ENCODE peak calls at places on chromosome 14, in four cellular contexts. One of them, this sample, is unnamed. For H3K4me1, the result is how much of the 10 kb centered on the place peaks cover.

GRCh38 chr14:70170976-70171375 is 17.8 kb downstream of the SLC8A3 start:
- DNase-seq in IMR-90: no peak
- DNase-seq in mesendoderm: no peak
- DNase-seq in H9: no peak
- DNase-seq in this sample: no peak

GRCh38 chr14:95327558-95328374 is 8.1 kb upstream of the CLMN start:
- DNase-seq in IMR-90: no peak
- DNase-seq in mesendoderm: no peak
- DNase-seq in H9: no peak
- DNase-seq in this sample: no peak

GRCh38 chr14:91405241-91405721 is 12.3 kb downstream of the CCDC88C start:
- DNase-seq in IMR-90: no peak
- DNase-seq in mesendoderm: no peak
- DNase-seq in H9: no peak
- DNase-seq in this sample: no peak

GRCh38 chr14:34052658-34053014 is 101.8 kb upstream of the EGLN3 start:
- DNase-seq in IMR-90: no peak
- DNase-seq in mesendoderm: peak
- DNase-seq in H9: peak
- DNase-seq in this sample: no peak

GRCh38 chr14:68947802-68948201 is 31.3 kb downstream of the ACTN1 start:
- DNase-seq in IMR-90: peak
- DNase-seq in mesendoderm: peak
- DNase-seq in H9: no peak
- DNase-seq in this sample: no peak

GRCh38 chr14:91059576-91060471 is 617 bp downstream of the RPS6KA5 start:
- DNase-seq in IMR-90: no peak
- DNase-seq in mesendoderm: peak
- DNase-seq in H9: peak
- DNase-seq in this sample: peak

GRCh38 chr14:33589334-33589733 is 361.5 kb downstream of the EGLN3 start:
- DNase-seq in IMR-90: peak
- DNase-seq in mesendoderm: peak
- DNase-seq in H9: no peak
- DNase-seq in this sample: no peak

GRCh38 chr14:105941226-105942166 is 415.1 kb downstream of the TMEM121 start:
- DNase-seq in IMR-90: no peak
- DNase-seq in mesendoderm: no peak
- DNase-seq in H9: no peak
- DNase-seq in this sample: no peak

GRCh38 chr14:57390806-57391562 is 598 bp downstream of the NAA30 start:
- DNase-seq in IMR-90: peak
- DNase-seq in mesendoderm: peak
- DNase-seq in H9: peak
- DNase-seq in this sample: no peak

GRCh38 chr14:41957459-41957858 is 350.8 kb downstream of the LRFN5 start:
- DNase-seq in IMR-90: no peak
- DNase-seq in mesendoderm: no peak
- DNase-seq in H9: no peak
- DNase-seq in this sample: no peak

GRCh38 chr14:101350021-101350420 is 211.3 kb upstream of the DIO3 start:
- DNase-seq in IMR-90: no peak
- DNase-seq in mesendoderm: no peak
- DNase-seq in H9: no peak
- DNase-seq in this sample: no peak

GRCh38 chr14:50425105-50425504 is 28.4 kb upstream of the CDKL1 start:
- DNase-seq in IMR-90: no peak
- DNase-seq in mesendoderm: no peak
- DNase-seq in H9: no peak
- DNase-seq in this sample: no peak

GRCh38 chr14:57533214-57533613 is 39.6 kb upstream of the CCDC198 start:
- DNase-seq in IMR-90: no peak
- DNase-seq in mesendoderm: peak
- DNase-seq in H9: no peak
- DNase-seq in this sample: no peak

GRCh38 chr14:33781267-33781666 is 169.6 kb downstream of the EGLN3 start:
- DNase-seq in IMR-90: no peak
- DNase-seq in mesendoderm: no peak
- DNase-seq in H9: no peak
- DNase-seq in this sample: no peak

GRCh38 chr14:71336488-71337192 is 429.4 kb downstream of the PCNX1 start:
- DNase-seq in IMR-90: no peak
- DNase-seq in mesendoderm: no peak
- DNase-seq in H9: no peak
- DNase-seq in this sample: no peak

GRCh38 chr14:85536835-85537195 is 6.9 kb downstream of the FLRT2 start:
- DNase-seq in IMR-90: peak
- DNase-seq in mesendoderm: no peak
- DNase-seq in H9: no peak
- DNase-seq in this sample: no peak

GRCh38 chr14:22935156-22935555 is 6.0 kb upstream of the PRMT5 start:
- DNase-seq in IMR-90: no peak
- DNase-seq in mesendoderm: no peak
- DNase-seq in H9: no peak
- DNase-seq in this sample: no peak

GRCh38 chr14:85087201-85087600 is 442.7 kb upstream of the FLRT2 start:
- DNase-seq in IMR-90: peak
- DNase-seq in mesendoderm: no peak
- DNase-seq in H9: no peak
- DNase-seq in this sample: no peak

GRCh38 chr14:77204907-77205306 is 23.3 kb downstream of the TMEM63C start:
- DNase-seq in IMR-90: no peak
- DNase-seq in mesendoderm: no peak
- DNase-seq in H9: no peak
- DNase-seq in this sample: no peak

GRCh38 chr14:100714205-100714781 is 12.4 kb upstream of the DLK1 start:
- DNase-seq in IMR-90: no peak
- DNase-seq in mesendoderm: no peak
- DNase-seq in H9: no peak
- DNase-seq in this sample: no peak

GRCh38 chr14:95509512-95509911 is 6.9 kb downstream of the SYNE3 start:
- DNase-seq in IMR-90: no peak
- DNase-seq in mesendoderm: no peak
- DNase-seq in H9: no peak
- DNase-seq in this sample: no peak

GRCh38 chr14:48398675-48399282 is 723.4 kb upstream of the MDGA2 start:
- DNase-seq in IMR-90: peak
- DNase-seq in mesendoderm: peak
- DNase-seq in H9: no peak
- DNase-seq in this sample: no peak

GRCh38 chr14:29222671-29223268 is 456.2 kb downstream of the FOXG1 start:
- DNase-seq in IMR-90: peak
- DNase-seq in mesendoderm: peak
- DNase-seq in H9: peak
- DNase-seq in this sample: no peak

GRCh38 chr14:29798078-29798477 is 129.6 kb downstream of the PRKD1 start:
- DNase-seq in IMR-90: no peak
- DNase-seq in mesendoderm: no peak
- DNase-seq in H9: no peak
- DNase-seq in this sample: no peak

GRCh38 chr14:31965735-31966598 is 111.1 kb upstream of the ARHGAP5 start:
- DNase-seq in IMR-90: peak
- DNase-seq in mesendoderm: peak
- DNase-seq in H9: no peak
- DNase-seq in this sample: no peak

GRCh38 chr14:68966872-68967301 is 12.2 kb downstream of the ACTN1 start:
- DNase-seq in IMR-90: no peak
- DNase-seq in mesendoderm: no peak
- DNase-seq in H9: no peak
- DNase-seq in this sample: no peak

GRCh38 chr14:68312884-68313725 is 479.8 kb downstream of the ZFP36L1 start:
- DNase-seq in IMR-90: no peak
- DNase-seq in mesendoderm: no peak
- DNase-seq in H9: no peak
- DNase-seq in this sample: no peak

GRCh38 chr14:53316504-53316903 is 163.4 kb upstream of the DDHD1 start:
- DNase-seq in IMR-90: no peak
- DNase-seq in mesendoderm: no peak
- DNase-seq in H9: no peak
- DNase-seq in this sample: no peak

DNA sequence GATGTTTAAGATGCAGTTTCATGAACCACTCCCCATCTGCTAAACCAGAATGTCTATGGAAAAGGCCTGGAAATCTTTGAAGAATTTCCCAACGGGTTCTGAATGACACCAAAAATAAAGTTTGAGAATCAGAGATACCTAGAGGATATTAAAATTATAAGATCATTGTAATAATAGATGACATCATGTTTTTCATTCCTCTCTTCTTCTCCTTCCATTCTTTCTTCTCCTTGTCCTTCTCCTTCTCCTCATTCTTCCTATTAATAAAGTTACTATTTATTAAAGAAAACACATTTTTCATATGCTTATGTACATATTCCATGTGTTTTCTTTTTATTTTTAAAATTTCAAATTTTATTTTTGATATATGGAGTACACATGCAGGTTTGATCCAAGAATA is 1449.4 kb downstream of the LRFN5 start:
- DNase-seq in IMR-90: no peak
- DNase-seq in mesendoderm: no peak
- DNase-seq in H9: no peak
- DNase-seq in this sample: no peak
- H3K18ac ChIP-seq in IMR-90: no peak
- H3K18ac ChIP-seq in mesendoderm: no peak
- H3K18ac ChIP-seq in H9: no peak
- H3K18ac ChIP-seq in this sample: no peak

GRCh38 chr14:87264386-87264785 is 728.6 kb downstream of the GALC start:
- DNase-seq in IMR-90: no peak
- DNase-seq in mesendoderm: no peak
- DNase-seq in H9: no peak
- DNase-seq in this sample: no peak

GRCh38 chr14:87264796-87265195 is 728.2 kb downstream of the GALC start:
- DNase-seq in IMR-90: no peak
- DNase-seq in mesendoderm: no peak
- DNase-seq in H9: no peak
- DNase-seq in this sample: no peak

DNA sequence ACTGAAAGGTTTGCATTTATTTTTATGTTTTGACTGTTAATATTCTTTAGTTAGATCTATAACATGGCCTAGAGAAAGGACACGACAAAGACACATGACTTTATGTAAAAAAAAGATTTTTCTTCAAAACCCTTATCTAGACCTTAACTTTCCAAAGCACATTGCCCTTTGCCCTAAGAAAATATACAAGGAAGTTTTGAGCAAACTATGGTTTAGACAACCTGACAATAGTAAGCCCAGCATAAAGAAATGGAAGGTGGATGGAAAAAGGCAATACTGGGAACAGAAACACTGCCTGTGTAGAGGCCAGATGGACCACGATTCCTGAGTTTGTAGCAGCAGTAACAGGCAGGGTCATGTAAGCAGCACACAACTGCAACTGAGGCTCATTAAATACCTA is 724.0 kb downstream of the GALC start:
- DNase-seq in IMR-90: no peak
- DNase-seq in mesendoderm: no peak
- DNase-seq in H9: no peak
- DNase-seq in this sample: no peak
- H3K4me1 ChIP-seq in IMR-90: under half
- H3K4me1 ChIP-seq in mesendoderm: under half
- H3K4me1 ChIP-seq in H9: under half
- H3K4me1 ChIP-seq in this sample: under half

GRCh38 chr14:61647704-61648103 is 47.6 kb upstream of the HIF1A start:
- DNase-seq in IMR-90: no peak
- DNase-seq in mesendoderm: no peak
- DNase-seq in H9: no peak
- DNase-seq in this sample: no peak

GRCh38 chr14:61649283-61649682 is 46.0 kb upstream of the HIF1A start:
- DNase-seq in IMR-90: no peak
- DNase-seq in mesendoderm: no peak
- DNase-seq in H9: no peak
- DNase-seq in this sample: no peak

GRCh38 chr14:61646366-61647101 is 48.8 kb upstream of the HIF1A start:
- DNase-seq in IMR-90: no peak
- DNase-seq in mesendoderm: no peak
- DNase-seq in H9: no peak
- DNase-seq in this sample: no peak

GRCh38 chr14:61651355-61651754 is 44.0 kb upstream of the HIF1A start:
- DNase-seq in IMR-90: no peak
- DNase-seq in mesendoderm: no peak
- DNase-seq in H9: no peak
- DNase-seq in this sample: no peak

DNA sequence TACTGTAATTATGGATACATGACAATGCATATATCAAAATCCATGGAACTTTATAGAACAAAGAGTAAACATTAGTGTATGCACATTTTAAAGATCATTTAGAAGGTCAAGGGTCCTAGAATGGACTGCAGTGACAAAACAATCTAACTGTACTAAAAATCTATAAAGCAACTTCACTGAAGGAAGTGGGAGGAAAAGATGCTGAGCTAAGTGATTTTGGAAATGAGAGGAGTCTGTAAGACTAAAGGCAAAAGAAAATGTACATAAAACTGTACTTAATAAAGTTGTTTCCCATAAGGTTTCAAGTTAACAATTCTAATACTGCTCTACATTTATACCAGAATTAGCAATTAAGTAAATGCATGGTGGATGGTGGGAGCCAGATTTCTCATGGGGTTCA is 46.9 kb upstream of the HIF1A start:
- DNase-seq in IMR-90: no peak
- DNase-seq in mesendoderm: no peak
- DNase-seq in H9: no peak
- DNase-seq in this sample: no peak
- H3K56ac ChIP-seq in IMR-90: no peak
- H3K56ac ChIP-seq in mesendoderm: no peak
- H3K56ac ChIP-seq in H9: no peak
- H3K56ac ChIP-seq in this sample: no peak

GRCh38 chr14:92686763-92687427 is 61.5 kb downstream of the LGMN start:
- DNase-seq in IMR-90: peak
- DNase-seq in mesendoderm: peak
- DNase-seq in H9: peak
- DNase-seq in this sample: peak

GRCh38 chr14:92683041-92683440 is 65.4 kb downstream of the LGMN start:
- DNase-seq in IMR-90: no peak
- DNase-seq in mesendoderm: no peak
- DNase-seq in H9: no peak
- DNase-seq in this sample: no peak

GRCh38 chr14:92686411-92686762 is 62.0 kb downstream of the LGMN start:
- DNase-seq in IMR-90: no peak
- DNase-seq in mesendoderm: no peak
- DNase-seq in H9: no peak
- DNase-seq in this sample: no peak

GRCh38 chr14:92685784-92686355 is 62.6 kb downstream of the LGMN start:
- DNase-seq in IMR-90: no peak
- DNase-seq in mesendoderm: no peak
- DNase-seq in H9: no peak
- DNase-seq in this sample: no peak

GRCh38 chr14:92684801-92685560 is 63.4 kb downstream of the LGMN start:
- DNase-seq in IMR-90: no peak
- DNase-seq in mesendoderm: no peak
- DNase-seq in H9: peak
- DNase-seq in this sample: no peak
- H3K18ac ChIP-seq in IMR-90: no peak
- H3K18ac ChIP-seq in mesendoderm: no peak
- H3K18ac ChIP-seq in H9: no peak
- H3K18ac ChIP-seq in this sample: no peak

GRCh38 chr14:98770151-98770550 is 501.8 kb downstream of the BCL11B start:
- DNase-seq in IMR-90: no peak
- DNase-seq in mesendoderm: no peak
- DNase-seq in H9: no peak
- DNase-seq in this sample: no peak

GRCh38 chr14:98773814-98774213 is 498.2 kb downstream of the BCL11B start:
- DNase-seq in IMR-90: no peak
- DNase-seq in mesendoderm: no peak
- DNase-seq in H9: no peak
- DNase-seq in this sample: no peak

GRCh38 chr14:98775892-98776291 is 496.1 kb downstream of the BCL11B start:
- DNase-seq in IMR-90: no peak
- DNase-seq in mesendoderm: no peak
- DNase-seq in H9: no peak
- DNase-seq in this sample: no peak
- H3K4me1 ChIP-seq in IMR-90: under half
- H3K4me1 ChIP-seq in mesendoderm: under half
- H3K4me1 ChIP-seq in H9: under half
- H3K4me1 ChIP-seq in this sample: under half